ENCODE peak calls at places on chromosomes 16 and 17, in eight cellular contexts. M is tibial nerve, H is BJ, Y is fibroblast of mammary gland, V is thoracic aorta, P is neural crest cell, W is lower lobe of right lung, B is heart right ventricle. U is an unnamed sample.

GRCh38 chr17:66557193-66557592 is 254.8 kb downstream of the PRKCA start:
- DNase-seq in M (no peak), H (no peak), Y (no peak), V (no peak), P (no peak), W (no peak), B (no peak), U (no peak)

GRCh38 chr17:76017481-76018339 is 9.4 kb downstream of the EVPL start:
- DNase-seq in M (no peak), H (no peak), Y (no peak), V (no peak), P (no peak), W (no peak), B (no peak), U (no peak)

GRCh38 chr16:54633943-54634362 is 296.7 kb upstream of the IRX5 start:
- DNase-seq in M (peak), H (no peak), Y (peak), V (peak), P (peak), W (no peak), B (peak), U (no peak)

GRCh38 chr16:877242-878065 is 76.9 kb upstream of the GNG13 start:
- DNase-seq in M (no peak), H (no peak), Y (no peak), V (no peak), P (no peak), W (peak), B (no peak), U (no peak)

GRCh38 chr17:65121916-65122821 is 15.0 kb upstream of the RGS9 start:
- DNase-seq in M (no peak), H (no peak), Y (no peak), V (no peak), P (no peak), W (no peak), B (no peak), U (no peak)

GRCh38 chr17:62109378-62109902 is 44.4 kb upstream of the MED13 start:
- DNase-seq in M (no peak), H (no peak), Y (peak), V (no peak), P (peak), W (peak), B (peak), U (no peak)

GRCh38 chr17:3960764-3961163 is 3.5 kb downstream of the ATP2A3 start:
- DNase-seq in M (no peak), H (no peak), Y (peak), V (no peak), P (no peak), W (peak), B (no peak), U (no peak)

GRCh38 chr17:71632328-71632727 is 488.5 kb upstream of the SOX9 start:
- DNase-seq in M (no peak), H (no peak), Y (peak), V (no peak), P (no peak), W (no peak), B (no peak), U (no peak)

GRCh38 chr17:51050291-51051033 is 70.2 kb downstream of the SPAG9 start:
- DNase-seq in M (no peak), H (no peak), Y (no peak), V (no peak), P (no peak), W (no peak), B (no peak), U (no peak)

GRCh38 chr16:53040788-53041187 is 11.9 kb downstream of the CHD9NB start:
- DNase-seq in M (no peak), H (no peak), Y (no peak), V (no peak), P (no peak), W (no peak), B (no peak), U (no peak)

GRCh38 chr17:77537566-77537965 is 396.8 kb downstream of the SEC14L1 start:
- DNase-seq in M (no peak), H (no peak), Y (no peak), V (no peak), P (no peak), W (no peak), B (no peak), U (no peak)

GRCh38 chr17:4796550-4796915 is 569 bp downstream of the PSMB6 start:
- DNase-seq in M (no peak), H (no peak), Y (peak), V (no peak), P (peak), W (no peak), B (no peak), U (no peak)

GRCh38 chr16:75535901-75536300 is at the start of gene CHST5:
- DNase-seq in M (no peak), H (no peak), Y (no peak), V (no peak), P (no peak), W (no peak), B (no peak), U (no peak)

GRCh38 chr16:73122604-73123386 is 74.9 kb upstream of the ZFHX3 start:
- DNase-seq in M (peak), H (no peak), Y (peak), V (no peak), P (no peak), W (peak), B (peak), U (no peak)

GRCh38 chr16:68732068-68732680 is 4.9 kb upstream of the CDH1 start:
- DNase-seq in M (no peak), H (no peak), Y (no peak), V (no peak), P (no peak), W (peak), B (no peak), U (peak)

GRCh38 chr16:66335704-66336329 is 30.7 kb upstream of the CDH5 start:
- DNase-seq in M (no peak), H (no peak), Y (peak), V (no peak), P (no peak), W (no peak), B (peak), U (peak)

GRCh38 chr16:89243664-89244063 is 26.2 kb downstream of the ZNF778 start:
- DNase-seq in M (no peak), H (no peak), Y (no peak), V (no peak), P (no peak), W (peak), B (no peak), U (no peak)

GRCh38 chr16:12646490-12647274 is 157.0 kb downstream of the CPPED1 start:
- DNase-seq in M (peak), H (peak), Y (peak), V (no peak), P (no peak), W (no peak), B (no peak), U (no peak)

GRCh38 chr16:4021070-4021779 is 95.0 kb downstream of the ADCY9 start:
- DNase-seq in M (peak), H (no peak), Y (no peak), V (no peak), P (no peak), W (peak), B (no peak), U (no peak)

GRCh38 chr16:76943936-76944335 is 247.1 kb upstream of the MON1B start:
- DNase-seq in M (no peak), H (no peak), Y (peak), V (no peak), P (no peak), W (no peak), B (no peak), U (no peak)

GRCh38 chr16:1991135-1991551 is 1.4 kb downstream of the SYNGR3 start:
- DNase-seq in M (no peak), H (no peak), Y (no peak), V (no peak), P (no peak), W (peak), B (no peak), U (no peak)

GRCh38 chr17:65660947-65661346 is 99.5 kb upstream of the AXIN2 start:
- DNase-seq in M (no peak), H (peak), Y (peak), V (no peak), P (no peak), W (no peak), B (no peak), U (no peak)

GRCh38 chr16:66845791-66846221 is 1.6 kb downstream of the CA7 start:
- DNase-seq in M (no peak), H (no peak), Y (no peak), V (no peak), P (no peak), W (no peak), B (no peak), U (no peak)

GRCh38 chr16:22771551-22771950 is 42.4 kb upstream of the HS3ST2 start:
- DNase-seq in M (no peak), H (no peak), Y (no peak), V (no peak), P (no peak), W (no peak), B (no peak), U (no peak)

GRCh38 chr16:35198223-35199199 is 1739.1 kb downstream of the TP53TG3F start:
- DNase-seq in M (peak), H (no peak), Y (no peak), V (no peak), P (no peak), W (no peak), B (no peak), U (no peak)

DNA sequence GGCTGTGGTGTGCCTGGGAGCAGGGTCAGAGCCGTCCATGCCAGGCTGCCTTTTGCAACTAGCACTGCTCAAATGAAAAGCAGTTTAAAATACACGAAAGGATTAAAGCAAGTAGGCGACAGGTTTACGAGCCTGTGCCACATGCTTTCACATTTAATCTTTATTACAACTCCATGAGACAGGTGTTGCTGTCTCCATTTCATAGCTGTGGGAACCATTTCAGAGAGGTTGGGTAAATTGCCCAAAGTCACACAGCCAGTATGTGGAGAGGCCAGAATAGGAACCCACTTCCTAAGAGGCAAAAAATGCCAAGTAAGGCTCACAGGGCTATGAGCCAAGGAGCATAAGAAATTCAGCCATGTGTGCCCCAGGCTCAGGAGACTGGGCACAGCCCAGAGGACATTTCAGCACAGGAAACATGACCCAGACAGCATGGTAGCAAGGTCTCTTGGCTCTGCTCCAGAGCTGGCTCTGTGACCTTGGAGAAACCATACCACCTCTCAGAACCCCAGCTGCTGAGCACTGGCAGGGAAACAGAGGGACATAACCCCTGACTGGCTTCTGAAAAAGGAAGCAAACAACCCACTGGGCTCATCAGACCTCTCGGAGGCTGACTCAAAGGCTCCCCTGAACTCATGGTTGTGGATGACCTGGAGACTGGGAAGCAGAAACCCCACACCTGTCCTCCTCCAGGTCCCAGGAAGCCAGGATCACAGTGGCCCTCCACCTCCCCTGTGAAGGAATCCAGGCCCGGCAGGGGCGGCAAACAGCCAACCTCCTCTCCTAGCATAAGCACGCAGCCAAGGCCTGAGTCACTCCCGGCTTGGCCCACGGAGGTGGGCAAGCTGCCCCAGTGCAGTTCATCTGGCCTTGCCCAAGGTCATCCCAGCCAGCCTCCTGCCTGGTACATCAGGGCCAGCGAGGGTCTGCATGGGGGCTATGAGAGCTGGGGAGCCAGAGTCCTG is 40.3 kb upstream of the MRPS23 start:
- DNase-seq in M (no peak), H (no peak), Y (peak), V (peak), P (no peak), W (peak), B (peak), U (no peak)
- TF ChIP-seq CTCF in M (no peak), H (peak), Y (no peak), V (no peak), P (no peak), W (no peak), B (no peak), U (no peak)

DNA sequence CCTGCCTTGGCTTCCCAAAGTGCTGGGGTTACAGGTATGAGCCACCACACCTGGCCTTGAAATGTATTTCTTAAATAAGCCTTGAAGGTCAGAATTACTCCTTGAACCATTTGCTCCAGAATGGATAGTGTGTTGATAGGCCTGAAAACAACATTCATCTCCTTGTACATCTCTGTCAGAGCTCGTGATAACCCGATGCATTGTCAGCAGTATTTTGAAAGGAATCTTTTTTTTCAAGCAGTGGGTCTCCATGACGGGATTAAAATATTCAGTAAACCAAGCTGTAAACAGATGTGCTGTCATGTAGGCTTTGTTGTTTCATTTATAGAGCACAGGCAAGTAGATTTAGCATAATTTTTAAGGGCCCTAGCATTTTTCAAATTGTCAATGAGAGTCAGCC is 16.6 kb downstream of the NSRP1 start:
- DNase-seq in M (no peak), H (no peak), Y (no peak), V (no peak), P (no peak), W (no peak), B (no peak), U (no peak)
- TF ChIP-seq CTCF in M (no peak), H (no peak), Y (no peak), V (no peak), P (no peak), W (no peak), B (no peak), U (no peak)

DNA sequence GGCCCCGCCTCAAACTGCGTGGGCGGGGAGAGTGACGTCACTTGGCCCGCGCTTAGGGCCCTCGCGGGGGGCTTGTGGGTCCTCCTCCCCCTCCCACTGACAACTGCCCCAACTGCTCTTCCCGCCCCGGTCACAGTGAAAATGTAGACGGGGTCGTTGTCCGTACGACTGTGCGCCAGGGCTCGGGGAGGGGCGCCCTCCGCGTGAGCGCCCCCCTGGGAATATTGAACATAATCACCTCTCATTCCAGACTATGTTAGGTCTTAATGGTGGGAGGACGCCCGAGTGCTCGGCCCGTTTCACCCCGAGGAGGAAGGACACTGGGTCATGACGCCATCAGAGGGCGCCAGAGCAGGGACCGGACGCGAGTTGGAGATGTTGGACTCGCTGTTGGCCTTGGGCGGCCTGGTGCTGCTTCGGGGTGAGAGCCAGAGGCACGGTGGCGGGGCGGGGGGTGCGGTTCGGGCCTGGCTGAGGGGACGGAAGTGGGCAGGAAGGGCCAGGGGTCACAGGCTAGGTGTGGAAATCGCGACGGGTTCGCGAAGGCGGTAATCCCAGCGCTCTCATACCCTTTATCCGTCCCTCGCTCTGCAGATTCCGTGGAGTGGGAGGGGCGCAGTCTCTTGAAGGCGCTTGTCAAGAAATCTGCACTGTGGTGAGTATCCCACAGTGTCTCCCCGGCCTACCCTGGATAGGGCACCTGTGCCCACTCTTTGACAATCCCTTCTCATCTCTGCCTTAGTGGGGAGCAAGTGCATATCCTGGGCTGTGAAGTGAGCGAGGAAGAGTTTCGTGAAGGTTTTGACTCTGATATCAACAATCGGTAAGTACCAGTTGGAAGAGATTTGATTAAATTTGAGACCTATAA is at the start of gene ELP5:
- DNase-seq in M (peak), H (peak), Y (peak), V (peak), P (peak), W (peak), B (peak), U (peak)
- TF ChIP-seq CTCF in M (peak), H (no peak), Y (no peak), V (no peak), P (no peak), W (peak), B (no peak), U (no peak)

DNA sequence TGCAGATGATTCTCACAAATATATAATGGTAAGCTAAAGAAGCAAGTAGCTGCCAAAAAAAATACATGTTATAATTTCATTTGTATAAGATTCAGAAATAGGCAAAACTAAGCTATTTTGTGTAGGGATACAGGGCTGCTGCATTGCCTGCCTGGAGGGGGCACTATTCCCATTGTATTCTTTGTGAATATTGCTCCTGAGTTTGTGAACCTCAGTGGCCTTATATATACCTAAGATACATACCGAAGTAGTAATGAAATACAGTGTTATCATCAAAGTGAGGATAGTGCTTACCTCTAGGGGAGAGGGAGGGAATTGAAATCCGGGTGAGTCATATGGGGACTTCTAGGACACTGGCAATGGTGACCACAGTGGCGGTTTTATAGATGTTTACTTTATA is 53.5 kb downstream of the C17orf58 start:
- DNase-seq in M (no peak), H (no peak), Y (peak), V (no peak), P (no peak), W (no peak), B (no peak), U (no peak)
- TF ChIP-seq CTCF in M (no peak), H (peak), Y (peak), V (no peak), P (peak), W (peak), B (peak), U (no peak)